ENCODE peak calls at places on chromosomes 12 and 14, in four cellular contexts. Q, T, F and E are unnamed samples.
A peak's percentile ranks its signal among the peaks of the same experiment; 100 is the strongest.

GRCh38 chr12:110796952-110797351 is 49.8 kb upstream of the CCDC63 start:
- DNase-seq in T (no peak), Q (peak; percentile 82), F (no peak), E (peak; percentile 58)

GRCh38 chr12:86230516-86231146 is 25.6 kb downstream of the MGAT4C start:
- DNase-seq in F (no peak), Q (peak; percentile 11), T (no peak), E (peak; percentile 40)

GRCh38 chr14:103136388-103137271 is 13.4 kb downstream of the TNFAIP2 start:
- DNase-seq in Q (peak; percentile 84), F (no peak), T (peak; percentile 68), E (peak; percentile 83)

GRCh38 chr14:100708349-100709217 is 18.1 kb upstream of the DLK1 start:
- DNase-seq in F (peak; percentile 93), Q (peak; percentile 84), T (peak; percentile 90), E (peak; percentile 70)

GRCh38 chr12:115102450-115102849 is 418.5 kb upstream of the TBX3 start:
- DNase-seq in Q (no peak), F (no peak), T (no peak), E (no peak)

GRCh38 chr12:20601668-20602280 is 93.4 kb upstream of the SLCO1C1 start:
- DNase-seq in F (no peak), T (no peak), Q (peak; percentile 55), E (peak; percentile 30)

GRCh38 chr14:24395609-24396580 is 2.9 kb upstream of the NYNRIN start:
- DNase-seq in Q (no peak), F (no peak), T (no peak), E (no peak)

GRCh38 chr12:41981758-41982157 is 162.9 kb downstream of the GXYLT1 start:
- DNase-seq in F (no peak), T (no peak), Q (peak; percentile 87), E (peak; percentile 86)

GRCh38 chr14:96746101-96746500 is 51.1 kb upstream of the VRK1 start:
- DNase-seq in F (no peak), T (peak; percentile 6), Q (no peak), E (no peak)

GRCh38 chr14:25887251-25887908 is 710.5 kb downstream of the NOVA1 start:
- DNase-seq in Q (peak; percentile 40), T (no peak), F (no peak), E (no peak)

GRCh38 chr14:80055912-80056801 is 155.1 kb downstream of the DIO2 start:
- DNase-seq in T (peak; percentile 64), Q (peak; percentile 84), F (peak; percentile 46), E (peak; percentile 64)

GRCh38 chr12:106082216-106083175 is 56.3 kb downstream of the NUAK1 start:
- DNase-seq in Q (no peak), F (no peak), T (no peak), E (no peak)

GRCh38 chr12:106642991-106643390 is 60.2 kb downstream of the RFX4 start:
- DNase-seq in Q (peak; percentile 30), F (no peak), T (no peak), E (peak; percentile 25)

GRCh38 chr12:113186666-113187325 is 1.3 kb downstream of the RITA1 start:
- DNase-seq in Q (no peak), T (no peak), F (no peak), E (no peak)

GRCh38 chr14:51576899-51577298 is 74.8 kb upstream of the FRMD6 start:
- DNase-seq in F (no peak), T (no peak), Q (no peak), E (peak; percentile 23)

GRCh38 chr14:51573607-51574006 is 78.1 kb upstream of the FRMD6 start:
- DNase-seq in F (no peak), T (no peak), Q (no peak), E (no peak)

GRCh38 chr14:51574009-51574408 is 77.7 kb upstream of the FRMD6 start:
- DNase-seq in T (no peak), Q (no peak), F (no peak), E (no peak)

GRCh38 chr14:51576112-51576420 is 75.6 kb upstream of the FRMD6 start:
- DNase-seq in Q (no peak), F (no peak), T (no peak), E (no peak)

DNA sequence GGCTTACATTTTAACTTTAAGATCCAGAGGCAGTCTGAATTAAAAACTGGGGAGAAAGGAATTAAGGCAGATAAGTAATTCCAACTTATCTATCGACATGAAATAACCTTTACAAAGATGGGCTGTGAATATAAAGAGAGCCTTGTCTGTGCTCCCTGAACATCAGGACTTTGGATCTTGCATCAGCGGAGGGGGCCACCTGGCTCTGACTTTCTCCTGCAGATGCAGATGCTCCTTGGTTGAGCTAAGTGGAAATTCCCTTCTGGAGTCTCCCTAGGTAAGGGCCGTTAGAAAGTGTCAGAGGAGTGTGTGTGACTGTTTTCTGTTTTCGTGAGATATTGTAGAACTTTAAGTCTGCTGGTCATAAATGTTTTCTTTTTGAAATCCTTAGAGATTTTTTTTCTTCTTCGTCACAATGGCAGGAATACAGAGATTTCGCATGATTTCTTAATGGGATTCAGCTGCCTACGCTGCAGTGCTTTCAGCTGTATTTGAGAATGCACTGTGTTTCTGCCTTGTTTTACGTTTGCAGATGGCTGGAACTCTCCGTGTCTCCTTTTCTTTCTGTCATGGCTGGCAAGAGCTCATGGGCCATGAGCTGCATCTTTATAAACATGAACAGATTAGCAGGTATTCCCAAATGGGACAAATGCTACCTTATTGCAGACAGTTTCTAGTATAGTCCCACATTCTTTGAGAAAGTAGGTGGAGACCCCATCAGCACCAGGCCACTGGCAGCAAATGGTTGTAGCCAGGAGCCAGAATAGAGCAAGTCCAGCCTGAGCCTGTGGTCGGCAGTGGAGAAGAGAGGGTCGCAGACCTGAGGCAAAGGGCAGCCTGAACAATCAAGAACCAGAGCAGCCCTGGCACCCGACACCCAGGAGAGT is 76.2 kb upstream of the FRMD6 start:
- DNase-seq in T (no peak), Q (no peak), F (no peak), E (no peak)
- TF ChIP-seq CTCF in T (no peak), Q (no peak), F (no peak), E (no peak)

GRCh38 chr14:104550340-104550848 is 29.2 kb upstream of the C14orf180 start:
- DNase-seq in F (peak; percentile 3), T (peak; percentile 20), Q (no peak), E (no peak)

GRCh38 chr14:104550849-104551728 is 28.5 kb upstream of the C14orf180 start:
- DNase-seq in T (peak; percentile 25), Q (peak; percentile 18), F (peak; percentile 8), E (no peak)

GRCh38 chr14:104552738-104553125 is 26.8 kb upstream of the C14orf180 start:
- DNase-seq in Q (no peak), T (no peak), F (peak; percentile 5), E (no peak)

GRCh38 chr14:104553166-104554087 is 26.1 kb upstream of the C14orf180 start:
- DNase-seq in F (peak; percentile 7), Q (no peak), T (peak; percentile 39), E (no peak)

DNA sequence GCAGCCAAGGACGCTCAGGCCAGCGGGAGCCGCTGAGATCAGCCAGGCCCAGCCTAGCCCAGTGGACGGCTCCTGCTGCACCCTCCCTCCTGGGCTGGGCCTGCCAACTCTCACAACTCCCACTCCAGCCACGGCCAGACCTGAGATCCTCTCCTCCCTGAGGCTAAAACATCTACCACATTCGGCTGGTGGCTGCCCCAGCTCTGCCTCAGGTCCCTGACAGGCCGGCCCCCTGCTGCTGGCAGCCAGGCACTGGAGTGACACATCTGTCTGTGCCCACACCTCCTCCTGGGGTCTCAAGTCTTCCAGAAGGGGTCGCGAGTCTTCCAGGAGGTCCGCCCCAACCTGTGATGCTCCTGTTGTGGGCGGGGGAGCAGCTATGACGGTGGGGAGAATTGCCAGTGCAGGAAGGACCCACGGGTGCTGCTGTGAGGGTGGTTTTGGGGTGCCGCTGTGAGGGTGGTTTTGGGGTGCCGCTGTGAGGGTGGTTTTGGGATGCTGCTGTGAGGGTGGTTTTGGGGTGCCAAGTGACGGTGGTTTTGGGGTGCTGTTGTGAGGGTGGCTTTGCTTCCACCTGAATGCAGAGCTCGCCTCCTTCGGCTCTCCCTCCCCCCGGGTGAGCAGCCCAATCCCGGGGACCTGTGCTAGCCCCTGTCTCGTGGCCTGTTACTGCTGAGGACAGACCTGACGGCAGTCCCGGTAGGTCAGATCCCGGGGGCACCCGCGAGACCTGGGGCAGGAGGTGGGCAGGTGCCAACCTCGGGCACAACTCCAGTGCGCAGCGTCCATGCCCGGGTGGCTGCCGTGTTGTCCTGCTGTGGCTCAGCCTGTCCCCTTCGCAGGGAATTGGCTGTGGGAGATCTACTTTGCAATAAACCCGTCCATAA is 27.5 kb upstream of the C14orf180 start:
- DNase-seq in T (peak; percentile 51), F (peak; percentile 5), Q (no peak), E (no peak)
- TF ChIP-seq CTCF in T (no peak), F (no peak), Q (no peak), E (no peak)

DNA sequence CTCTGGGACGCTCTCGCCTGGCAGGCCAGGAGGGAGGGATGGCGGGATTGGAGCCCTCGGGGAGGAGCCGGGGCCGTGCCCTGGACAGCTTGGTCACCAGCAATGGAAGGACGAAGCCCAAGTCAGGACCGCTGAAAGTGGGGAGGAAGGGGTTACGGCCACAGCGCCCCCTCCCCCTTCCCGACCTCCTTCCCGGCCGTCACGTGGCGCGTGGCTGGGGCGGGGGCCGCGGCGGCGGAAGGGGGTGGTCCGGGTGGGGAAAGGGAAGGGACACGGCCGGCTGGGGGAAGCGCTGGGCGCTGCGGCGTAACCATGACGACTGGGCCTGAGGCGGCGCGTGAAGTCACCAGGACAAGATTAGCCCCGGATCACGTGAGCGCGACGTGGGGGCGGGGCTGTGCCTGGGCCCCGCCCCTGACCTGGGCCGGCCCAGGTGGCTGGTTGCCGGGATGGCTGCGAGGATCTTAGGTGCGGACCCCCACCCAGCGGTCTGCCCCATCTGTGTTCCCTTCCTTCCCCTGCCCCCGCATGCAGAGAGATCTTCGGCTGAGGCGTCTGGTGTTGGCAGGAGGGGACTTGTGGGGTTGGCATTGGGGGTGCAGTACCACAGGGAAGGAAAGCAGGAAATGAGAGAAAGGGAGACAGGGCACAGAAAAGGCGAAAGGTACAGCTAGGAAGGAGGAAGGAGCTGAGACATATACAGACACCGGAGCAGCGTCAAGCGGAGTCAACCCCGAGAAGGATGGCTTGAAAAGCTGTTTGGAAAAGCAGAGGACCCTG is 6.2 kb downstream of the MAP3K12 start:
- DNase-seq in T (peak; percentile 97), Q (peak; percentile 88), F (peak; percentile 96), E (peak; percentile 84)
- TF ChIP-seq CTCF in T (no peak), Q (no peak), F (no peak), E (no peak)

DNA sequence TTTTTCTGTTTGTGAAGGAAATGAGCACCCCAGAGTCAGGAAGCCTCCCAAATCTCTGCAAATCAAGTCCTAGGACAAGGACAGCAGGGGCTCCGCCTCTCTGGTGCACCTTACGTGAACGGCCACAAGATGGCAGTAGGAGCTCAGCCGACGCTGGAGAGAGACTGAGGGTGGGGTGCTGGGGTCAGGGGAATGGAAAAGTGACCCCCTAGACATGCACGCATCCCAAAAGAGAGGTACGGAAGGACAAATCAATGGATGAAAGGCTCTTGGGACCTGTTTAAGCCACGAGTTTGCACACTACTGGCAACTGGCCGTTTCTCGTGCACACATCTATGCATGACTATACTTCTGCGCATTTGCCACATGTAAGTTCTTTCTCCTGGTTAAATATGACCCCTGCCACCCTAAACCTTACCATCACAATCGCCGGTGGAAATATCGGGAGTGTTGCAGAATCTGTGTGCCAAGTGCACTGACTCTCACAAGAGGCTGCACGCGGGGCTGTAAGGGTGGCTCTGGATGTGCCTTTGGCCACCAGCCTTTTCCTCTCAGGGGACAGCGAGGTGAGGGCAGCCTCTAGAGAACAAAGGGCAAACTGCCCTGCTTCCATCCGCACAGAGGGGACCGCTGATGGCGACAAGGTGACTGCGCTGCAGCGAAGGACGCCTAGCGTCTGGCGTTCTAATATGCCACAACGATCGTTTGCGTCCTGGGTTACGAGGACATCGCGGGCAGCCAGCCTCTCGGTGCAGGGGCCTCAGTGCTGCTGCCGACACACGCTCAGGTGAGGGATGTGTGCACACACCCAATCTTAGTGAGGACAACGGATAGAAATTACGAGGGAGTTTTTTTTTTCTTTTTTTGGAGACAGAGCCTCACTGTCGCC is 232.0 kb downstream of the PCNX1 start:
- DNase-seq in F (peak; percentile 50), T (peak; percentile 78), Q (peak; percentile 80), E (peak; percentile 62)
- TF ChIP-seq CTCF in F (peak; percentile 88), T (peak; percentile 94), Q (peak; percentile 99), E (peak; percentile 96)